ENCODE peak calls at places on chromosomes 2 and 18, in five cellular contexts. B is CD4-positive, alpha-beta T cell; C is Calu3; V is AG09309; Z is foreskin fibroblast. N is an unnamed sample.

GRCh38 chr2:217932661-217933325 is 70.0 kb downstream of the TNS1 start:
- DNase-seq in V (no peak), B (no peak), Z (no peak), C (no peak), N (no peak)

GRCh38 chr2:216372761-216373291 is 543 bp upstream of the MARCHF4 start:
- DNase-seq in V (no peak), Z (peak; percentile 73), B (no peak), C (no peak), N (no peak)

GRCh38 chr2:42951263-42951938 is 159.0 kb upstream of the HAAO start:
- DNase-seq in B (no peak), Z (no peak), C (no peak), V (no peak), N (no peak)

GRCh38 chr2:39991298-39991697 is 212.2 kb upstream of the THUMPD2 start:
- DNase-seq in V (peak; percentile 73), B (no peak), C (no peak), Z (peak; percentile 43), N (no peak)

GRCh38 chr18:3061581-3062416 is 48.9 kb upstream of the LPIN2 start:
- DNase-seq in V (no peak), B (peak; percentile 22), Z (no peak), C (no peak), N (no peak)

GRCh38 chr18:8908792-8909510 is 193.5 kb upstream of the NDUFV2 start:
- DNase-seq in Z (no peak), B (no peak), V (no peak), C (no peak), N (no peak)

GRCh38 chr18:68275616-68276015 is 439.3 kb downstream of the TMX3 start:
- DNase-seq in B (no peak), V (peak; percentile 31), C (peak; percentile 1), Z (peak; percentile 67), N (no peak)

GRCh38 chr18:44758821-44759624 is 78.3 kb downstream of the SETBP1 start:
- DNase-seq in V (no peak), B (no peak), C (no peak), Z (no peak), N (peak; percentile 94)

GRCh38 chr2:111165084-111165483 is 44.4 kb downstream of the BCL2L11 start:
- DNase-seq in B (no peak), Z (no peak), V (no peak), C (no peak), N (no peak)

GRCh38 chr2:105697781-105698449 is 46.8 kb upstream of the NCK2 start:
- DNase-seq in Z (no peak), B (no peak), C (no peak), V (no peak), N (no peak)

GRCh38 chr2:180933332-180933731 is 47.1 kb upstream of the UBE2E3 start:
- DNase-seq in V (no peak), Z (no peak), C (no peak), B (no peak), N (no peak)

GRCh38 chr2:96637385-96638143 is 548 bp downstream of the KANSL3 start:
- DNase-seq in C (peak; percentile 89), B (peak; percentile 67), V (peak; percentile 78), Z (peak; percentile 89), N (peak; percentile 55)

GRCh38 chr2:174510583-174511189 is 23.9 kb upstream of the GPR155 start:
- DNase-seq in Z (no peak), B (no peak), C (no peak), V (no peak), N (no peak)

GRCh38 chr2:226802573-226802972 is 3.0 kb upstream of the IRS1 start:
- DNase-seq in Z (peak; percentile 75), C (peak; percentile 33), B (no peak), V (peak; percentile 80), N (no peak)

GRCh38 chr18:67243799-67244587 is 272.5 kb downstream of the DSEL start:
- DNase-seq in Z (no peak), C (no peak), V (no peak), B (no peak), N (no peak)

GRCh38 chr18:21672868-21673267 is 31.7 kb downstream of the ABHD3 start:
- DNase-seq in V (no peak), B (no peak), C (peak; percentile 79), Z (peak; percentile 21), N (no peak)

DNA sequence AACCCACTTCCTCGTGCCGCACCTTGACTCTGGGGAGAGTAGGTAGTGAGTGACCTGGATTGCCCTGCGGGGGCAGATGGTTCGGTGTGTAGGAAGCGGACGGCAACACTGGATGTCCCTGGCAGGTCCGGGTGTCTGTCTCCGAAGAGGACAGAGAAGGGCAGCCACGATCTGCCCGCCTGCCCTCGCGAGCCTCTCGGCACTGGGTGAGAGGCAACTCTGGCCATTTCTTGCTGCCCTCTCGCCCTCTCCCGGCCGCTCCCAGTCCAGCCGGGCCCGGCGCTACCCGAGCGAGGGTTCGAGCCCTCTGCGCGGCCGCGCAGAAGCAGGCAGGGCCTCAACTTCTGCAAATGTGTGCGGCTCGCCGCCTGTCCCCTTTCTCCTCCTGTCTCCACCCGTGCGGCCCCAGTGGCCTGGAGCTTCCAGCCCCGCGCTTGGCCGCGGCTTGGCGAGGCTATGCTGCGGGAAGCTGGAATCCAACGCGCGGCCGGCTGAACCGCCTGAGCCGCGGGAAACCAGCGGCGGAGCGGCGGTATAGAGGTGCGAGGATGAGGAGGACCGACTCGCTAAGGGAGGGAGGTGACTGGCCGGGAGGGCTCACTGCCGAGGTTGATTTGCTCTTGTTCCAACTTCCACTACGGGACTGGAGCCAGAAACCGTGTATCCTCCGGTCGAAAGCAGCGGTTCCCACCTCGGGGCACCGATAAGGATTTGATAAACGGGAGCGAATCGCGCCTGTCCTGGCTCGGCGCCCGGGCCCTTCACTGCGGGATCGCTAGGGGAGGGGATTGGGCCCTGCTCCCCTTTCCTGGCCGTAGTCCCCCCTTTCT is 1.5 kb downstream of the EPAS1 start:
- DNase-seq in B (no peak), Z (peak; percentile 47), C (peak; percentile 48), V (no peak), N (no peak)
- TF ChIP-seq CTCF in B (no peak), Z (peak; percentile 36), C (no peak), V (peak; percentile 48), N (no peak)

GRCh38 chr2:113974727-113975126 is 84.8 kb downstream of the ACTR3 start:
- DNase-seq in Z (no peak), C (no peak), B (no peak), V (no peak), N (no peak)

GRCh38 chr2:113977060-113977659 is 87.3 kb downstream of the ACTR3 start:
- DNase-seq in V (no peak), C (no peak), B (no peak), Z (no peak), N (no peak)

GRCh38 chr2:113978524-113979171 is 88.8 kb downstream of the ACTR3 start:
- DNase-seq in V (no peak), C (no peak), B (no peak), Z (no peak), N (no peak)

GRCh38 chr2:113977660-113978523 is 88.0 kb downstream of the ACTR3 start:
- DNase-seq in V (no peak), C (peak; percentile 85), B (no peak), Z (peak; percentile 29), N (no peak)

DNA sequence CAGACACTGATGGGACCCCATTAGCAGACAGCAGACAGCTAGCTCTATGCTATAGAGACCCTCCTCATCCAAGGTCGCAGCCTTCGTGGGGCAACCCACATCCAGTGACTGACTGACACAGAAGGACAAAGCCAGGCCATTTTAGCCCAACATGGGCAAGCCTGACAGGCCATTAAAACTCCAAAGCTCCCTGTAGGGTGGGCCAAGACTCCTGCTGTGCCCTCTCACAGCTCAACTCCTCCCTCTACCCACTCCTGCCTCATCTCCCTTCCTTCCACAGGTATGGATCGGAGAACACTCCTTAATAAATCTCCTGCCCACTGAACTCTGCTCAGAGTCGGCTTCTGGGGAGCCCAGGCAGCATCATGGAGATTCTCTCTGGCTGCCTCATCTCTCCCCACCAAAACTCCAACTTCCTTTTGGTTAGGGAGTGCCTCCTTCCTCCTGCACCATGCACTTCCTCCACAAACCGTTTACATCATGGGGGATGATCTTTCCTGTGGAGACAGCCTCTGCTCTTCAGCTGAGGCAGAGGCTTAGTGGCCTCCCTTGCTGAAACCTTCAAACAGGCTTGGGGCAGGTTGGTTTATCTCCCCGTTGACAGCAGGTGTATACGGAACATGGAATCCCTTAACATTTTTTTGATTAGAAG is 86.5 kb downstream of the ACTR3 start:
- DNase-seq in V (no peak), B (no peak), Z (no peak), C (no peak), N (no peak)
- TF ChIP-seq CTCF in V (no peak), B (no peak), Z (no peak), C (no peak), N (no peak)

GRCh38 chr2:127107622-127107999 is 657 bp upstream of the BIN1 start:
- DNase-seq in Z (no peak), V (no peak), B (no peak), C (peak; percentile 37), N (no peak)
- TF ChIP-seq CTCF in Z (no peak), V (peak; percentile 15), B (no peak), C (peak; percentile 42), N (no peak)

DNA sequence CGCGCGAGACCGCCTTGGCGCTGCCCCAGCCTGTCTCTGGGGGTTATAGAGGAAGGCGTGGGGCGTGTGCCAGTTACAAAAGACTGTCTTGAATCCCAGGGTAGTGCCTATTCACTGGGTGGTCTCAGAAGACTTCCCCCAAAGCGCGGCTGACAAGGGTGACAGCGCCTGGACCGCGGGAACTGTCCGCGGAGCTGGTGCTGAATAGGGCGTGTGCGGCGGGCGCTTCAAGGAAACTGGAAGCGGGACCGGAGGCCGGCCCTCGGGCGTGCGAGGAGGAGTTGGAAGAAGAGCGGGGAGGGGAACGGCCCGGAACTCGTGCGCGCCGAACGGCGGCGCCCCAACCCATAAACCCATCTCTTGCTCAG is 2.3 kb downstream of the EGR4 start:
- DNase-seq in Z (peak; percentile 33), V (no peak), B (peak; percentile 36), C (peak; percentile 53), N (no peak)
- TF ChIP-seq CTCF in Z (no peak), V (no peak), B (no peak), C (no peak), N (peak; percentile 1)